ENCODE peak calls at places on chromosomes 3 and 15, in nine cellular contexts. One of them, this sample, is unnamed.

GRCh38 chr15:101355678-101356464 is 60.8 kb upstream of the SNRPA1 start:
- DNase-seq in transverse colon: no peak
- DNase-seq in K562: no peak
- DNase-seq in HEK293T: no peak
- DNase-seq in mucosa of gallbladder: no peak
- DNase-seq in A172: no peak
- DNase-seq in neural progenitor cell: no peak
- DNase-seq in GM13976: no peak
- DNase-seq in AG04449: no peak
- DNase-seq in this sample: no peak

GRCh38 chr3:98333989-98334606 is 19.6 kb upstream of the OR5K4 start:
- DNase-seq in GM13976: no peak
- DNase-seq in AG04449: no peak
- DNase-seq in A172: peak
- DNase-seq in K562: no peak
- DNase-seq in mucosa of gallbladder: no peak
- DNase-seq in neural progenitor cell: no peak
- DNase-seq in transverse colon: no peak
- DNase-seq in HEK293T: no peak
- DNase-seq in this sample: no peak

GRCh38 chr3:119636891-119637611 is 23.3 kb downstream of the POPDC2 start:
- DNase-seq in transverse colon: no peak
- DNase-seq in mucosa of gallbladder: no peak
- DNase-seq in GM13976: no peak
- DNase-seq in A172: no peak
- DNase-seq in neural progenitor cell: no peak
- DNase-seq in K562: no peak
- DNase-seq in HEK293T: no peak
- DNase-seq in AG04449: no peak
- DNase-seq in this sample: no peak

GRCh38 chr15:82851331-82851850 is 42.0 kb downstream of the WHAMM start:
- DNase-seq in transverse colon: no peak
- DNase-seq in mucosa of gallbladder: no peak
- DNase-seq in HEK293T: no peak
- DNase-seq in A172: no peak
- DNase-seq in GM13976: no peak
- DNase-seq in K562: no peak
- DNase-seq in AG04449: no peak
- DNase-seq in neural progenitor cell: no peak
- DNase-seq in this sample: no peak

GRCh38 chr15:62999923-63000484 is 42.5 kb upstream of the TPM1 start:
- DNase-seq in transverse colon: no peak
- DNase-seq in K562: no peak
- DNase-seq in mucosa of gallbladder: no peak
- DNase-seq in neural progenitor cell: peak
- DNase-seq in A172: peak
- DNase-seq in AG04449: no peak
- DNase-seq in GM13976: no peak
- DNase-seq in HEK293T: no peak
- DNase-seq in this sample: no peak

GRCh38 chr3:99505646-99506269 is 132.6 kb upstream of the COL8A1 start:
- DNase-seq in AG04449: peak
- DNase-seq in transverse colon: peak
- DNase-seq in HEK293T: no peak
- DNase-seq in mucosa of gallbladder: no peak
- DNase-seq in neural progenitor cell: no peak
- DNase-seq in GM13976: peak
- DNase-seq in A172: peak
- DNase-seq in K562: no peak
- DNase-seq in this sample: no peak

GRCh38 chr15:41284425-41285177 is 47.8 kb downstream of the OIP5 start:
- DNase-seq in mucosa of gallbladder: no peak
- DNase-seq in GM13976: no peak
- DNase-seq in transverse colon: no peak
- DNase-seq in K562: no peak
- DNase-seq in neural progenitor cell: peak
- DNase-seq in HEK293T: peak
- DNase-seq in AG04449: no peak
- DNase-seq in A172: peak
- DNase-seq in this sample: no peak

GRCh38 chr3:180040966-180041365 is 4.2 kb upstream of the PEX5L start:
- DNase-seq in A172: no peak
- DNase-seq in transverse colon: no peak
- DNase-seq in HEK293T: no peak
- DNase-seq in AG04449: no peak
- DNase-seq in K562: no peak
- DNase-seq in neural progenitor cell: no peak
- DNase-seq in GM13976: no peak
- DNase-seq in mucosa of gallbladder: no peak
- DNase-seq in this sample: no peak

GRCh38 chr3:193742628-193743027 is 149.6 kb downstream of the OPA1 start:
- DNase-seq in GM13976: no peak
- DNase-seq in HEK293T: no peak
- DNase-seq in K562: no peak
- DNase-seq in neural progenitor cell: no peak
- DNase-seq in AG04449: no peak
- DNase-seq in transverse colon: no peak
- DNase-seq in mucosa of gallbladder: no peak
- DNase-seq in A172: no peak
- DNase-seq in this sample: no peak

GRCh38 chr3:54670269-54671000 is 257.4 kb downstream of the LRTM1 start:
- DNase-seq in GM13976: no peak
- DNase-seq in K562: no peak
- DNase-seq in A172: peak
- DNase-seq in neural progenitor cell: peak
- DNase-seq in HEK293T: peak
- DNase-seq in transverse colon: peak
- DNase-seq in AG04449: no peak
- DNase-seq in mucosa of gallbladder: no peak
- DNase-seq in this sample: no peak

GRCh38 chr3:134533493-134533892 is 47.6 kb downstream of the CEP63 start:
- DNase-seq in AG04449: no peak
- DNase-seq in mucosa of gallbladder: no peak
- DNase-seq in K562: no peak
- DNase-seq in HEK293T: no peak
- DNase-seq in A172: no peak
- DNase-seq in GM13976: no peak
- DNase-seq in transverse colon: no peak
- DNase-seq in neural progenitor cell: no peak
- DNase-seq in this sample: no peak

GRCh38 chr3:117743962-117744361 is 1034.4 kb downstream of the TUSC7 start:
- DNase-seq in transverse colon: no peak
- DNase-seq in A172: no peak
- DNase-seq in GM13976: no peak
- DNase-seq in K562: no peak
- DNase-seq in mucosa of gallbladder: no peak
- DNase-seq in AG04449: no peak
- DNase-seq in neural progenitor cell: no peak
- DNase-seq in HEK293T: no peak
- DNase-seq in this sample: no peak

GRCh38 chr3:23108651-23109050 is 94.5 kb upstream of the UBE2E2 start:
- DNase-seq in transverse colon: no peak
- DNase-seq in neural progenitor cell: no peak
- DNase-seq in mucosa of gallbladder: no peak
- DNase-seq in AG04449: no peak
- DNase-seq in A172: no peak
- DNase-seq in K562: no peak
- DNase-seq in GM13976: no peak
- DNase-seq in HEK293T: no peak
- DNase-seq in this sample: no peak

GRCh38 chr15:65411470-65412071 is 11.2 kb downstream of the IGDCC4 start:
- DNase-seq in mucosa of gallbladder: no peak
- DNase-seq in HEK293T: no peak
- DNase-seq in GM13976: no peak
- DNase-seq in AG04449: no peak
- DNase-seq in transverse colon: no peak
- DNase-seq in neural progenitor cell: no peak
- DNase-seq in K562: no peak
- DNase-seq in A172: peak
- DNase-seq in this sample: no peak

GRCh38 chr3:66472313-66473134 is 28.3 kb downstream of the LRIG1 start:
- DNase-seq in AG04449: no peak
- DNase-seq in A172: peak
- DNase-seq in neural progenitor cell: no peak
- DNase-seq in transverse colon: peak
- DNase-seq in mucosa of gallbladder: no peak
- DNase-seq in HEK293T: no peak
- DNase-seq in GM13976: peak
- DNase-seq in K562: no peak
- DNase-seq in this sample: no peak

GRCh38 chr15:40239671-40240618 is 1.1 kb downstream of the PAK6 start:
- DNase-seq in K562: no peak
- DNase-seq in transverse colon: no peak
- DNase-seq in neural progenitor cell: no peak
- DNase-seq in AG04449: no peak
- DNase-seq in A172: no peak
- DNase-seq in HEK293T: no peak
- DNase-seq in mucosa of gallbladder: no peak
- DNase-seq in GM13976: peak
- DNase-seq in this sample: no peak

GRCh38 chr3:5565026-5565425 is 377.5 kb downstream of the EDEM1 start:
- DNase-seq in transverse colon: no peak
- DNase-seq in A172: no peak
- DNase-seq in neural progenitor cell: no peak
- DNase-seq in GM13976: no peak
- DNase-seq in HEK293T: no peak
- DNase-seq in K562: peak
- DNase-seq in mucosa of gallbladder: no peak
- DNase-seq in AG04449: no peak
- DNase-seq in this sample: no peak

GRCh38 chr3:30393079-30393478 is 213.3 kb upstream of the TGFBR2 start:
- DNase-seq in transverse colon: no peak
- DNase-seq in HEK293T: no peak
- DNase-seq in mucosa of gallbladder: peak
- DNase-seq in neural progenitor cell: no peak
- DNase-seq in AG04449: no peak
- DNase-seq in A172: no peak
- DNase-seq in GM13976: no peak
- DNase-seq in K562: no peak
- DNase-seq in this sample: no peak

GRCh38 chr3:119695480-119695879 is 7.3 kb upstream of the CFAP91 start:
- DNase-seq in K562: peak
- DNase-seq in mucosa of gallbladder: no peak
- DNase-seq in HEK293T: no peak
- DNase-seq in neural progenitor cell: no peak
- DNase-seq in AG04449: no peak
- DNase-seq in A172: peak
- DNase-seq in GM13976: no peak
- DNase-seq in transverse colon: no peak
- DNase-seq in this sample: no peak

GRCh38 chr3:186960327-186960726 is 30.0 kb downstream of the ST6GAL1 start:
- DNase-seq in transverse colon: no peak
- DNase-seq in A172: no peak
- DNase-seq in neural progenitor cell: no peak
- DNase-seq in mucosa of gallbladder: no peak
- DNase-seq in GM13976: no peak
- DNase-seq in HEK293T: no peak
- DNase-seq in K562: no peak
- DNase-seq in AG04449: no peak
- DNase-seq in this sample: no peak

GRCh38 chr3:29026959-29027358 is 253.9 kb upstream of the RBMS3 start:
- DNase-seq in A172: no peak
- DNase-seq in HEK293T: no peak
- DNase-seq in mucosa of gallbladder: no peak
- DNase-seq in GM13976: no peak
- DNase-seq in AG04449: no peak
- DNase-seq in transverse colon: no peak
- DNase-seq in neural progenitor cell: no peak
- DNase-seq in K562: no peak
- DNase-seq in this sample: no peak

GRCh38 chr15:52102468-52102867 is 10.1 kb downstream of the BCL2L10 start:
- DNase-seq in A172: peak
- DNase-seq in AG04449: peak
- DNase-seq in GM13976: no peak
- DNase-seq in transverse colon: no peak
- DNase-seq in neural progenitor cell: no peak
- DNase-seq in HEK293T: no peak
- DNase-seq in K562: no peak
- DNase-seq in mucosa of gallbladder: no peak
- DNase-seq in this sample: no peak

GRCh38 chr15:41013698-41014414 is 60.6 kb downstream of the CHAC1 start:
- DNase-seq in transverse colon: no peak
- DNase-seq in GM13976: peak
- DNase-seq in HEK293T: no peak
- DNase-seq in neural progenitor cell: no peak
- DNase-seq in mucosa of gallbladder: no peak
- DNase-seq in A172: no peak
- DNase-seq in K562: no peak
- DNase-seq in AG04449: peak
- DNase-seq in this sample: no peak

GRCh38 chr3:61627768-61628185 is 66.4 kb downstream of the PTPRG start:
- DNase-seq in neural progenitor cell: no peak
- DNase-seq in mucosa of gallbladder: peak
- DNase-seq in K562: no peak
- DNase-seq in GM13976: no peak
- DNase-seq in A172: peak
- DNase-seq in HEK293T: no peak
- DNase-seq in transverse colon: peak
- DNase-seq in AG04449: peak
- DNase-seq in this sample: no peak

GRCh38 chr3:70561796-70562195 is 249.4 kb upstream of the MDFIC2 start:
- DNase-seq in K562: no peak
- DNase-seq in GM13976: no peak
- DNase-seq in transverse colon: no peak
- DNase-seq in AG04449: no peak
- DNase-seq in neural progenitor cell: no peak
- DNase-seq in A172: no peak
- DNase-seq in HEK293T: no peak
- DNase-seq in mucosa of gallbladder: no peak
- DNase-seq in this sample: no peak

GRCh38 chr3:13073042-13073906 is at the start of gene IQSEC1:
- DNase-seq in neural progenitor cell: peak
- DNase-seq in A172: no peak
- DNase-seq in GM13976: peak
- DNase-seq in mucosa of gallbladder: peak
- DNase-seq in K562: peak
- DNase-seq in AG04449: no peak
- DNase-seq in transverse colon: peak
- DNase-seq in HEK293T: peak
- DNase-seq in this sample: no peak

GRCh38 chr15:85316244-85316934 is 64.0 kb upstream of the AKAP13 start:
- DNase-seq in A172: peak
- DNase-seq in HEK293T: no peak
- DNase-seq in neural progenitor cell: peak
- DNase-seq in mucosa of gallbladder: no peak
- DNase-seq in K562: no peak
- DNase-seq in GM13976: no peak
- DNase-seq in transverse colon: no peak
- DNase-seq in AG04449: no peak
- DNase-seq in this sample: no peak

GRCh38 chr3:170128259-170128976 is 53.1 kb downstream of the PHC3 start:
- DNase-seq in transverse colon: peak
- DNase-seq in HEK293T: peak
- DNase-seq in K562: no peak
- DNase-seq in neural progenitor cell: no peak
- DNase-seq in GM13976: peak
- DNase-seq in A172: no peak
- DNase-seq in mucosa of gallbladder: no peak
- DNase-seq in AG04449: no peak
- DNase-seq in this sample: no peak

GRCh38 chr3:15215996-15216395 is 9.9 kb downstream of the CAPN7 start:
- DNase-seq in AG04449: no peak
- DNase-seq in transverse colon: no peak
- DNase-seq in mucosa of gallbladder: no peak
- DNase-seq in GM13976: no peak
- DNase-seq in neural progenitor cell: no peak
- DNase-seq in A172: no peak
- DNase-seq in K562: no peak
- DNase-seq in HEK293T: no peak
- DNase-seq in this sample: no peak

GRCh38 chr15:97600190-97600589 is 360.3 kb upstream of the ARRDC4 start:
- DNase-seq in neural progenitor cell: no peak
- DNase-seq in A172: no peak
- DNase-seq in transverse colon: no peak
- DNase-seq in mucosa of gallbladder: no peak
- DNase-seq in GM13976: no peak
- DNase-seq in K562: no peak
- DNase-seq in AG04449: no peak
- DNase-seq in HEK293T: no peak
- DNase-seq in this sample: no peak

GRCh38 chr15:39246523-39246922 is 334.4 kb upstream of the THBS1 start:
- DNase-seq in A172: no peak
- DNase-seq in HEK293T: no peak
- DNase-seq in AG04449: no peak
- DNase-seq in mucosa of gallbladder: no peak
- DNase-seq in transverse colon: no peak
- DNase-seq in neural progenitor cell: no peak
- DNase-seq in GM13976: no peak
- DNase-seq in K562: no peak
- DNase-seq in this sample: no peak